ENCODE peak calls at places on chromosome 22, in ten cellular contexts. One of them, this sample, is unnamed.

GRCh38 chr22:23114721-23115020 is 27.1 kb downstream of the RSPH14 start:
- DNase-seq in OCI-LY7: no peak
- DNase-seq in transverse colon: no peak
- DNase-seq in colonic mucosa: no peak
- DNase-seq in naive thymus-derived CD4-positive, alpha-beta T cell: no peak
- DNase-seq in breast epithelium: no peak
- DNase-seq in left lung: no peak
- DNase-seq in Peyer's patch: no peak
- DNase-seq in small intestine: no peak
- DNase-seq in heart left ventricle: no peak
- DNase-seq in this sample: no peak

GRCh38 chr22:24593810-24594568 is 1.1 kb upstream of the LRRC75B start:
- DNase-seq in OCI-LY7: no peak
- DNase-seq in transverse colon: peak; percentile 55
- DNase-seq in colonic mucosa: peak; percentile 70
- DNase-seq in naive thymus-derived CD4-positive, alpha-beta T cell: no peak
- DNase-seq in breast epithelium: no peak
- DNase-seq in left lung: no peak
- DNase-seq in Peyer's patch: peak; percentile 68
- DNase-seq in small intestine: peak; percentile 66
- DNase-seq in heart left ventricle: no peak
- DNase-seq in this sample: no peak

GRCh38 chr22:38861170-38861874 is 10.7 kb downstream of the CBX6 start:
- DNase-seq in OCI-LY7: no peak
- DNase-seq in transverse colon: no peak
- DNase-seq in colonic mucosa: no peak
- DNase-seq in naive thymus-derived CD4-positive, alpha-beta T cell: no peak
- DNase-seq in breast epithelium: no peak
- DNase-seq in left lung: no peak
- DNase-seq in Peyer's patch: no peak
- DNase-seq in small intestine: no peak
- DNase-seq in heart left ventricle: no peak
- DNase-seq in this sample: no peak

GRCh38 chr22:27372969-27373670 is 428.4 kb downstream of the MN1 start:
- DNase-seq in OCI-LY7: peak; percentile 80
- DNase-seq in transverse colon: peak; percentile 88
- DNase-seq in colonic mucosa: peak; percentile 86
- DNase-seq in naive thymus-derived CD4-positive, alpha-beta T cell: no peak
- DNase-seq in breast epithelium: peak; percentile 88
- DNase-seq in left lung: no peak
- DNase-seq in Peyer's patch: peak; percentile 83
- DNase-seq in small intestine: peak; percentile 63
- DNase-seq in heart left ventricle: no peak
- DNase-seq in this sample: no peak

GRCh38 chr22:44278234-44279058 is 34.3 kb downstream of the SHISAL1 start:
- DNase-seq in OCI-LY7: no peak
- DNase-seq in transverse colon: no peak
- DNase-seq in colonic mucosa: no peak
- DNase-seq in naive thymus-derived CD4-positive, alpha-beta T cell: no peak
- DNase-seq in breast epithelium: no peak
- DNase-seq in left lung: peak; percentile 55
- DNase-seq in Peyer's patch: no peak
- DNase-seq in small intestine: no peak
- DNase-seq in heart left ventricle: no peak
- DNase-seq in this sample: no peak

GRCh38 chr22:50303848-50304527 is 3.5 kb downstream of the PLXNB2 start:
- DNase-seq in OCI-LY7: peak; percentile 38
- DNase-seq in transverse colon: peak; percentile 72
- DNase-seq in colonic mucosa: peak; percentile 77
- DNase-seq in naive thymus-derived CD4-positive, alpha-beta T cell: no peak
- DNase-seq in breast epithelium: no peak
- DNase-seq in left lung: no peak
- DNase-seq in Peyer's patch: peak; percentile 78
- DNase-seq in small intestine: peak; percentile 66
- DNase-seq in heart left ventricle: peak; percentile 67
- DNase-seq in this sample: no peak

GRCh38 chr22:28952857-28953256 is 69.5 kb downstream of the ZNRF3 start:
- DNase-seq in OCI-LY7: no peak
- DNase-seq in transverse colon: no peak
- DNase-seq in colonic mucosa: no peak
- DNase-seq in naive thymus-derived CD4-positive, alpha-beta T cell: no peak
- DNase-seq in breast epithelium: no peak
- DNase-seq in left lung: no peak
- DNase-seq in Peyer's patch: no peak
- DNase-seq in small intestine: no peak
- DNase-seq in heart left ventricle: no peak
- DNase-seq in this sample: no peak

GRCh38 chr22:22185217-22185616 is 59.4 kb upstream of the VPREB1 start:
- DNase-seq in OCI-LY7: no peak
- DNase-seq in transverse colon: no peak
- DNase-seq in colonic mucosa: no peak
- DNase-seq in naive thymus-derived CD4-positive, alpha-beta T cell: no peak
- DNase-seq in breast epithelium: no peak
- DNase-seq in left lung: no peak
- DNase-seq in Peyer's patch: no peak
- DNase-seq in small intestine: no peak
- DNase-seq in heart left ventricle: no peak
- DNase-seq in this sample: no peak

GRCh38 chr22:19175602-19176174 is 2.8 kb downstream of the SLC25A1 start:
- DNase-seq in OCI-LY7: no peak
- DNase-seq in transverse colon: no peak
- DNase-seq in colonic mucosa: no peak
- DNase-seq in naive thymus-derived CD4-positive, alpha-beta T cell: no peak
- DNase-seq in breast epithelium: no peak
- DNase-seq in left lung: no peak
- DNase-seq in Peyer's patch: no peak
- DNase-seq in small intestine: no peak
- DNase-seq in heart left ventricle: no peak
- DNase-seq in this sample: no peak

GRCh38 chr22:17637490-17638181 is 921 bp upstream of the BCL2L13 start:
- DNase-seq in OCI-LY7: no peak
- DNase-seq in transverse colon: no peak
- DNase-seq in colonic mucosa: peak; percentile 29
- DNase-seq in naive thymus-derived CD4-positive, alpha-beta T cell: no peak
- DNase-seq in breast epithelium: no peak
- DNase-seq in left lung: no peak
- DNase-seq in Peyer's patch: no peak
- DNase-seq in small intestine: no peak
- DNase-seq in heart left ventricle: no peak
- DNase-seq in this sample: no peak

DNA sequence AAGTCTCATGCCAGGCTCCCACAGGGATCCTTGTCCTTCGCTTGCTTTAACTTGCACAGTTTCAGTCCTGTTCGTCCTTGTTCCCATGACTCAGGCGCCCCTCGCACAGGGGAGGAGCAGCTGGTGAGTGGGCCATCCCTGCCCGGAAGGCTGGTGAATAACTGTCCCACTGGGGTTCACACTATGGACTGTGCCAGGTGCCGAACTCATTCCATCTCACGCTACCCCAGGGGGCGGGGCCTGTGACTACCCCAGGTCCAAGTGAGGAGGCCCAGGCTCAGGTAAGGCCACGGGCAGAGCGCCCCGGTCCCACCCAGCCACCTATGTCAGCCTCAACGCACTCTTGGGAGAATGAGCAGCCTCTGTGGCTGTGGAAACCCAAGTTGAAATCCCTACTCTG is 7.2 kb upstream of the CARD10 start:
- DNase-seq in OCI-LY7: no peak
- DNase-seq in transverse colon: no peak
- DNase-seq in colonic mucosa: no peak
- DNase-seq in naive thymus-derived CD4-positive, alpha-beta T cell: no peak
- DNase-seq in breast epithelium: no peak
- DNase-seq in left lung: peak; percentile 60
- DNase-seq in Peyer's patch: no peak
- DNase-seq in small intestine: no peak
- DNase-seq in heart left ventricle: no peak
- DNase-seq in this sample: no peak
- H3K4me1 ChIP-seq in OCI-LY7: no peaks in the 10 kb centered on the region
- H3K4me1 ChIP-seq in transverse colon: peaks cover 4% of the 10 kb centered on the region
- H3K4me1 ChIP-seq in colonic mucosa: peaks cover 8% of the 10 kb centered on the region
- H3K4me1 ChIP-seq in naive thymus-derived CD4-positive, alpha-beta T cell: no peaks in the 10 kb centered on the region
- H3K4me1 ChIP-seq in breast epithelium: no peaks in the 10 kb centered on the region
- H3K4me1 ChIP-seq in left lung: peaks cover 6% of the 10 kb centered on the region
- H3K4me1 ChIP-seq in Peyer's patch: peaks cover 4% of the 10 kb centered on the region
- H3K4me1 ChIP-seq in small intestine: peaks cover 2% of the 10 kb centered on the region
- H3K4me1 ChIP-seq in heart left ventricle: peaks cover 2% of the 10 kb centered on the region
- H3K4me1 ChIP-seq in this sample: peaks cover 11% of the 10 kb centered on the region

DNA sequence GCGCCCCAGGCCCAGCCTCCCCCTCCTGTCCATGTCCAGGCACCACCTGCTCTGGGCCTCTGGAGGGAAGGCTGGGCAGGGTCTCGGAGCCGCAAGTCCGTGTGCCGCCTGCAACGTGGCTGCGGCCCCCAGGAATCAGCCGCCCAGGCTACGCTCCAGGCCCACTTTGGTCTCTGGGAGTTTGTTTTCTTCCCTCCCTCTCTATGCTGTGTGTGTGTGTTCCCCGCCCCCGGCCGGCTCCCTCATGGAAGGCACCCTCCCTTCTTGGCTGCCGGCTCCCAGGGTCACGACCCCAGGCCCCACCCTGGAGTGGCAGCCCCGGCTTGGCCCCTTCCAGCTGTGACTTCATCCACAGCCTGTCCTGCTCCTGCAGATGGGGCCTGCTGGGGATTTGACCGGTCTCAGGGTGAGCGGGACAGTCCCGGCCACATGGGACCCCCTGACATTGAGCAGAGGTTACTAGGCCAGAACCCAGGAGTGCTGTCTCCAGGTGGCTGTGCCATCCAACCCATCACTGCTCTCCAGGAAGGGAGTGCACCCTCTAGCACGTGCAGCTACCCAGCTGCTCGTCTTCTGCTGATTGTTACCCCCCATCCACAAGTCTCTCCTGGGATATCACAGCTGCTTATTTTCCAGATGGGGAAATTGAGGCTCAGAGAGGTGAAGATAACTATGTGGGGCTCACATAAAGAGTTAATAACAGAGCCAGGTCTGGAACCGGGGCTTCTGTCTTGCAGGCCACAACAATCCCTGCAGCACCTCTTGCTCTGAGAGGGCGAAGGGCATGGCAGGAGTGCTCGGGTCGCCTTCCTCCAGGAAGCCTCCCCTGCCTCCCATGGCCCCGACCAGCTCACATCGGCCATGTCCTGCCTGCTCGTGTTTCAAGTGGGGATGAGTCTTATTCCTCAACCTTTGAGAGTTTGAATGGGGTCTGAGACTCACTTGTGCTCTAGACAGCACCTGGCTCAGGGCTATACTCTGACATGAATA is 2.8 kb upstream of the LIF start:
- DNase-seq in OCI-LY7: no peak
- DNase-seq in transverse colon: no peak
- DNase-seq in colonic mucosa: peak; percentile 54
- DNase-seq in naive thymus-derived CD4-positive, alpha-beta T cell: no peak
- DNase-seq in breast epithelium: no peak
- DNase-seq in left lung: peak; percentile 78
- DNase-seq in Peyer's patch: no peak
- DNase-seq in small intestine: no peak
- DNase-seq in heart left ventricle: peak; percentile 86
- DNase-seq in this sample: peak; percentile 51
- H3K4me1 ChIP-seq in OCI-LY7: no peaks in the 10 kb centered on the region
- H3K4me1 ChIP-seq in transverse colon: peaks cover 58% of the 10 kb centered on the region
- H3K4me1 ChIP-seq in colonic mucosa: peaks cover 26% of the 10 kb centered on the region
- H3K4me1 ChIP-seq in naive thymus-derived CD4-positive, alpha-beta T cell: no peaks in the 10 kb centered on the region
- H3K4me1 ChIP-seq in breast epithelium: no peaks in the 10 kb centered on the region
- H3K4me1 ChIP-seq in left lung: peaks cover 75% of the 10 kb centered on the region
- H3K4me1 ChIP-seq in Peyer's patch: peaks cover 6% of the 10 kb centered on the region
- H3K4me1 ChIP-seq in small intestine: peaks cover 9% of the 10 kb centered on the region
- H3K4me1 ChIP-seq in heart left ventricle: peaks cover 38% of the 10 kb centered on the region
- H3K4me1 ChIP-seq in this sample: peaks cover 83% of the 10 kb centered on the region

DNA sequence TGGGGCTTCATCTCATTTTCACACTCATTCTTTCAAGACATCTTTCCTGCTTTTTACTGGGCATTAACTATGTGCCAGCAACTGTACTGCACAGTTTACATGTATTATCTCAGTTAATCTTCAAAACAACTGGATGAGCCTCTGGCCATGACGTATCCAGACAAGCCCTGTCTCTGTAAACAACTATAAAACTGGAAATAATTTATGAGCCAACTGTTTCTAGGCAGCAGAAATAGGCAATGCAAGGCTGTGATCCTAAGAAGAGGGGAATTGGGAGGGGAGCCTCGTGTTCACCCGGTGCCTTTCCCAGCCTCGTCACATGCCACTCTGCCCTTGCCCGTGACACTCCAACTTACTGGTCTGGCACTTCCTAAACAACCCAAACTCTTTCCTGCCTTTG is 82.8 kb downstream of the FBXO7 start:
- DNase-seq in OCI-LY7: no peak
- DNase-seq in transverse colon: no peak
- DNase-seq in colonic mucosa: no peak
- DNase-seq in naive thymus-derived CD4-positive, alpha-beta T cell: no peak
- DNase-seq in breast epithelium: peak; percentile 65
- DNase-seq in left lung: no peak
- DNase-seq in Peyer's patch: peak; percentile 44
- DNase-seq in small intestine: no peak
- DNase-seq in heart left ventricle: no peak
- DNase-seq in this sample: no peak
- H3K4me1 ChIP-seq in OCI-LY7: no peaks in the 10 kb centered on the region
- H3K4me1 ChIP-seq in transverse colon: peaks cover 25% of the 10 kb centered on the region
- H3K4me1 ChIP-seq in colonic mucosa: peaks cover 8% of the 10 kb centered on the region
- H3K4me1 ChIP-seq in naive thymus-derived CD4-positive, alpha-beta T cell: no peaks in the 10 kb centered on the region
- H3K4me1 ChIP-seq in breast epithelium: no peaks in the 10 kb centered on the region
- H3K4me1 ChIP-seq in left lung: peaks cover 15% of the 10 kb centered on the region
- H3K4me1 ChIP-seq in Peyer's patch: no peaks in the 10 kb centered on the region
- H3K4me1 ChIP-seq in small intestine: no peaks in the 10 kb centered on the region
- H3K4me1 ChIP-seq in heart left ventricle: peaks cover 10% of the 10 kb centered on the region
- H3K4me1 ChIP-seq in this sample: peaks cover 17% of the 10 kb centered on the region

GRCh38 chr22:20549232-20549841 is 41.9 kb downstream of the MED15 start:
- DNase-seq in OCI-LY7: no peak
- DNase-seq in transverse colon: no peak
- DNase-seq in colonic mucosa: no peak
- DNase-seq in naive thymus-derived CD4-positive, alpha-beta T cell: peak; percentile 76
- DNase-seq in breast epithelium: no peak
- DNase-seq in left lung: no peak
- DNase-seq in Peyer's patch: peak; percentile 78
- DNase-seq in small intestine: no peak
- DNase-seq in heart left ventricle: no peak
- DNase-seq in this sample: no peak

GRCh38 chr22:20548806-20549205 is 41.4 kb downstream of the MED15 start:
- DNase-seq in OCI-LY7: no peak
- DNase-seq in transverse colon: no peak
- DNase-seq in colonic mucosa: no peak
- DNase-seq in naive thymus-derived CD4-positive, alpha-beta T cell: no peak
- DNase-seq in breast epithelium: no peak
- DNase-seq in left lung: no peak
- DNase-seq in Peyer's patch: no peak
- DNase-seq in small intestine: no peak
- DNase-seq in heart left ventricle: no peak
- DNase-seq in this sample: no peak

GRCh38 chr22:20551805-20552449 is 44.5 kb downstream of the MED15 start:
- DNase-seq in OCI-LY7: no peak
- DNase-seq in transverse colon: no peak
- DNase-seq in colonic mucosa: no peak
- DNase-seq in naive thymus-derived CD4-positive, alpha-beta T cell: no peak
- DNase-seq in breast epithelium: no peak
- DNase-seq in left lung: no peak
- DNase-seq in Peyer's patch: no peak
- DNase-seq in small intestine: no peak
- DNase-seq in heart left ventricle: peak; percentile 74
- DNase-seq in this sample: no peak

GRCh38 chr22:20550851-20551744 is 43.7 kb downstream of the MED15 start:
- DNase-seq in OCI-LY7: no peak
- DNase-seq in transverse colon: no peak
- DNase-seq in colonic mucosa: no peak
- DNase-seq in naive thymus-derived CD4-positive, alpha-beta T cell: peak; percentile 39
- DNase-seq in breast epithelium: no peak
- DNase-seq in left lung: no peak
- DNase-seq in Peyer's patch: no peak
- DNase-seq in small intestine: no peak
- DNase-seq in heart left ventricle: peak; percentile 58
- DNase-seq in this sample: no peak

GRCh38 chr22:20550057-20550817 is 42.8 kb downstream of the MED15 start:
- DNase-seq in OCI-LY7: no peak
- DNase-seq in transverse colon: no peak
- DNase-seq in colonic mucosa: no peak
- DNase-seq in naive thymus-derived CD4-positive, alpha-beta T cell: no peak
- DNase-seq in breast epithelium: no peak
- DNase-seq in left lung: no peak
- DNase-seq in Peyer's patch: no peak
- DNase-seq in small intestine: no peak
- DNase-seq in heart left ventricle: no peak
- DNase-seq in this sample: no peak
- H3K4me1 ChIP-seq in OCI-LY7: no peaks in the 10 kb centered on the region
- H3K4me1 ChIP-seq in transverse colon: peaks cover 45% of the 10 kb centered on the region
- H3K4me1 ChIP-seq in colonic mucosa: peaks cover 13% of the 10 kb centered on the region
- H3K4me1 ChIP-seq in naive thymus-derived CD4-positive, alpha-beta T cell: peaks cover 82% of the 10 kb centered on the region
- H3K4me1 ChIP-seq in breast epithelium: peaks cover 21% of the 10 kb centered on the region
- H3K4me1 ChIP-seq in left lung: peaks cover 73% of the 10 kb centered on the region
- H3K4me1 ChIP-seq in Peyer's patch: no peaks in the 10 kb centered on the region
- H3K4me1 ChIP-seq in small intestine: peaks cover 27% of the 10 kb centered on the region
- H3K4me1 ChIP-seq in heart left ventricle: peaks cover 86% of the 10 kb centered on the region
- H3K4me1 ChIP-seq in this sample: peaks cover 98% of the 10 kb centered on the region